ENCODE peak calls at places on chromosome 11, in seven cellular contexts. One of them, this sample, is unnamed.

GRCh38 chr11:58805065-58805464 is 39.4 kb downstream of the GLYATL2 start:
- DNase-seq in KBM-7: no peak
- DNase-seq in A549: no peak
- DNase-seq in non-pigmented ciliary epithelial cell: no peak
- DNase-seq in stimulated activated CD4-positive, alpha-beta T cell treated with anti-CD3 and anti-CD28 coated beads, Interleukin-2, amount 100 ng/mL, for 48 hours: no peak
- DNase-seq in ureter: no peak
- DNase-seq in EH: peak; percentile 25
- DNase-seq in this sample: no peak

GRCh38 chr11:1074244-1075221 is at the start of gene MUC2:
- DNase-seq in ureter: no peak
- DNase-seq in A549: no peak
- DNase-seq in stimulated activated CD4-positive, alpha-beta T cell treated with anti-CD3 and anti-CD28 coated beads, Interleukin-2, amount 100 ng/mL, for 48 hours: no peak
- DNase-seq in EH: no peak
- DNase-seq in KBM-7: no peak
- DNase-seq in non-pigmented ciliary epithelial cell: no peak
- DNase-seq in this sample: no peak

GRCh38 chr11:48122656-48123055 is 94.0 kb upstream of the OR4B1 start:
- DNase-seq in EH: no peak
- DNase-seq in KBM-7: no peak
- DNase-seq in non-pigmented ciliary epithelial cell: no peak
- DNase-seq in A549: no peak
- DNase-seq in ureter: peak; percentile 8
- DNase-seq in stimulated activated CD4-positive, alpha-beta T cell treated with anti-CD3 and anti-CD28 coated beads, Interleukin-2, amount 100 ng/mL, for 48 hours: no peak
- DNase-seq in this sample: no peak

GRCh38 chr11:79325851-79326250 is 115.0 kb downstream of the TENM4 start:
- DNase-seq in ureter: no peak
- DNase-seq in EH: no peak
- DNase-seq in non-pigmented ciliary epithelial cell: no peak
- DNase-seq in A549: no peak
- DNase-seq in KBM-7: no peak
- DNase-seq in stimulated activated CD4-positive, alpha-beta T cell treated with anti-CD3 and anti-CD28 coated beads, Interleukin-2, amount 100 ng/mL, for 48 hours: no peak
- DNase-seq in this sample: no peak

GRCh38 chr11:9765320-9766101 is 101.6 kb downstream of the SWAP70 start:
- DNase-seq in stimulated activated CD4-positive, alpha-beta T cell treated with anti-CD3 and anti-CD28 coated beads, Interleukin-2, amount 100 ng/mL, for 48 hours: no peak
- DNase-seq in EH: peak; percentile 93
- DNase-seq in non-pigmented ciliary epithelial cell: peak; percentile 86
- DNase-seq in ureter: no peak
- DNase-seq in KBM-7: no peak
- DNase-seq in A549: no peak
- DNase-seq in this sample: peak; percentile 89

GRCh38 chr11:1298695-1299492 is 10.5 kb downstream of the TOLLIP start:
- DNase-seq in EH: peak; percentile 61
- DNase-seq in non-pigmented ciliary epithelial cell: peak; percentile 10
- DNase-seq in stimulated activated CD4-positive, alpha-beta T cell treated with anti-CD3 and anti-CD28 coated beads, Interleukin-2, amount 100 ng/mL, for 48 hours: no peak
- DNase-seq in KBM-7: peak; percentile 70
- DNase-seq in A549: peak; percentile 73
- DNase-seq in ureter: peak; percentile 92
- DNase-seq in this sample: no peak

GRCh38 chr11:70948855-70949551 is 303.4 kb downstream of the SHANK2 start:
- DNase-seq in KBM-7: no peak
- DNase-seq in stimulated activated CD4-positive, alpha-beta T cell treated with anti-CD3 and anti-CD28 coated beads, Interleukin-2, amount 100 ng/mL, for 48 hours: no peak
- DNase-seq in A549: no peak
- DNase-seq in ureter: no peak
- DNase-seq in non-pigmented ciliary epithelial cell: no peak
- DNase-seq in EH: no peak
- DNase-seq in this sample: no peak

GRCh38 chr11:15625691-15626090 is 511.0 kb downstream of the INSC start:
- DNase-seq in KBM-7: no peak
- DNase-seq in ureter: no peak
- DNase-seq in stimulated activated CD4-positive, alpha-beta T cell treated with anti-CD3 and anti-CD28 coated beads, Interleukin-2, amount 100 ng/mL, for 48 hours: no peak
- DNase-seq in non-pigmented ciliary epithelial cell: no peak
- DNase-seq in A549: no peak
- DNase-seq in EH: no peak
- DNase-seq in this sample: no peak

GRCh38 chr11:36153581-36153980 is 135.6 kb downstream of the COMMD9 start:
- DNase-seq in EH: peak; percentile 33
- DNase-seq in ureter: no peak
- DNase-seq in non-pigmented ciliary epithelial cell: no peak
- DNase-seq in stimulated activated CD4-positive, alpha-beta T cell treated with anti-CD3 and anti-CD28 coated beads, Interleukin-2, amount 100 ng/mL, for 48 hours: no peak
- DNase-seq in A549: no peak
- DNase-seq in KBM-7: no peak
- DNase-seq in this sample: no peak

GRCh38 chr11:92867913-92868619 is 101.4 kb upstream of the MTNR1B start:
- DNase-seq in EH: no peak
- DNase-seq in stimulated activated CD4-positive, alpha-beta T cell treated with anti-CD3 and anti-CD28 coated beads, Interleukin-2, amount 100 ng/mL, for 48 hours: no peak
- DNase-seq in ureter: no peak
- DNase-seq in non-pigmented ciliary epithelial cell: no peak
- DNase-seq in KBM-7: no peak
- DNase-seq in A549: no peak
- DNase-seq in this sample: no peak

GRCh38 chr11:22192642-22193347 is at the start of gene ANO5:
- DNase-seq in EH: no peak
- DNase-seq in ureter: peak; percentile 58
- DNase-seq in stimulated activated CD4-positive, alpha-beta T cell treated with anti-CD3 and anti-CD28 coated beads, Interleukin-2, amount 100 ng/mL, for 48 hours: no peak
- DNase-seq in A549: peak; percentile 71
- DNase-seq in KBM-7: peak; percentile 69
- DNase-seq in non-pigmented ciliary epithelial cell: no peak
- DNase-seq in this sample: peak; percentile 2

GRCh38 chr11:132186193-132186592 is 815.8 kb downstream of the NTM start:
- DNase-seq in KBM-7: no peak
- DNase-seq in EH: no peak
- DNase-seq in stimulated activated CD4-positive, alpha-beta T cell treated with anti-CD3 and anti-CD28 coated beads, Interleukin-2, amount 100 ng/mL, for 48 hours: no peak
- DNase-seq in A549: no peak
- DNase-seq in ureter: no peak
- DNase-seq in non-pigmented ciliary epithelial cell: no peak
- DNase-seq in this sample: no peak

GRCh38 chr11:45786272-45786671 is 18.7 kb upstream of the SLC35C1 start:
- DNase-seq in non-pigmented ciliary epithelial cell: no peak
- DNase-seq in KBM-7: no peak
- DNase-seq in ureter: no peak
- DNase-seq in EH: no peak
- DNase-seq in A549: no peak
- DNase-seq in stimulated activated CD4-positive, alpha-beta T cell treated with anti-CD3 and anti-CD28 coated beads, Interleukin-2, amount 100 ng/mL, for 48 hours: no peak
- DNase-seq in this sample: no peak

GRCh38 chr11:68438658-68439259 is 21.8 kb upstream of the PPP6R3 start:
- DNase-seq in ureter: no peak
- DNase-seq in non-pigmented ciliary epithelial cell: no peak
- DNase-seq in A549: no peak
- DNase-seq in stimulated activated CD4-positive, alpha-beta T cell treated with anti-CD3 and anti-CD28 coated beads, Interleukin-2, amount 100 ng/mL, for 48 hours: no peak
- DNase-seq in EH: no peak
- DNase-seq in KBM-7: no peak
- DNase-seq in this sample: no peak

GRCh38 chr11:105577645-105578044 is 32.2 kb upstream of the GRIA4 start:
- DNase-seq in EH: no peak
- DNase-seq in KBM-7: no peak
- DNase-seq in A549: no peak
- DNase-seq in stimulated activated CD4-positive, alpha-beta T cell treated with anti-CD3 and anti-CD28 coated beads, Interleukin-2, amount 100 ng/mL, for 48 hours: no peak
- DNase-seq in ureter: no peak
- DNase-seq in non-pigmented ciliary epithelial cell: no peak
- DNase-seq in this sample: peak; percentile 1